ENCODE peak calls at places on chromosome 11, in six cellular contexts. L, G, S, O, A and B are unnamed samples. For H3K4me1 and H3K9me3, the result is how much of the 10 kb centered on the place peaks cover.

GRCh38 chr11:128902515-128903066 is 11.4 kb downstream of the KCNJ5 start:
- DNase-seq in O (no peak), A (no peak), S (no peak), G (no peak), L (no peak), B (no peak)

GRCh38 chr11:12532580-12532979 is 141.6 kb upstream of the TEAD1 start:
- DNase-seq in S (no peak), G (no peak), O (no peak), L (no peak), A (no peak), B (no peak)

GRCh38 chr11:119671561-119672015 is 57.4 kb downstream of the NECTIN1 start:
- DNase-seq in G (peak), A (no peak), L (peak), O (no peak), S (no peak), B (no peak)

GRCh38 chr11:93169950-93170561 is 27.7 kb downstream of the SLC36A4 start:
- DNase-seq in G (no peak), O (no peak), A (no peak), L (peak), S (peak), B (no peak)

GRCh38 chr11:61384271-61385242 is 7.8 kb upstream of the TMEM216 start:
- DNase-seq in O (no peak), A (no peak), G (no peak), L (peak), S (peak), B (no peak)

GRCh38 chr11:9906043-9906791 is 242.3 kb downstream of the SWAP70 start:
- DNase-seq in S (peak), G (no peak), L (peak), A (no peak), O (no peak), B (peak)

GRCh38 chr11:129247129-129247528 is 55.0 kb upstream of the ARHGAP32 start:
- DNase-seq in O (peak), A (no peak), G (no peak), L (peak), S (peak), B (no peak)

GRCh38 chr11:46674463-46675287 is 25.7 kb downstream of the ARHGAP1 start:
- DNase-seq in G (no peak), O (peak), S (no peak), L (no peak), A (peak), B (peak)

GRCh38 chr11:66262191-66262590 is 6.2 kb upstream of the RAB1B start:
- DNase-seq in L (no peak), S (no peak), G (no peak), O (no peak), A (no peak), B (no peak)

GRCh38 chr11:27088353-27088752 is 47.7 kb downstream of the BBOX1 start:
- DNase-seq in S (no peak), L (no peak), A (no peak), O (no peak), G (no peak), B (no peak)

GRCh38 chr11:121869478-121869877 is 246.5 kb downstream of the BLID start:
- DNase-seq in S (no peak), G (no peak), O (no peak), L (no peak), A (no peak), B (no peak)

GRCh38 chr11:33157103-33158027 is 3.9 kb downstream of the CSTF3 start:
- DNase-seq in S (no peak), A (no peak), O (no peak), G (no peak), L (no peak), B (no peak)

GRCh38 chr11:33160147-33160546 is 1.1 kb downstream of the CSTF3 start:
- DNase-seq in O (no peak), L (peak), A (no peak), S (peak), G (no peak), B (no peak)

GRCh38 chr11:33161120-33162005 is at the start of gene CSTF3:
- DNase-seq in L (peak), G (peak), O (peak), A (peak), S (peak), B (peak)

GRCh38 chr11:33160587-33160986 is 693 bp downstream of the CSTF3 start:
- DNase-seq in S (no peak), A (no peak), O (no peak), L (no peak), G (no peak), B (no peak)

DNA sequence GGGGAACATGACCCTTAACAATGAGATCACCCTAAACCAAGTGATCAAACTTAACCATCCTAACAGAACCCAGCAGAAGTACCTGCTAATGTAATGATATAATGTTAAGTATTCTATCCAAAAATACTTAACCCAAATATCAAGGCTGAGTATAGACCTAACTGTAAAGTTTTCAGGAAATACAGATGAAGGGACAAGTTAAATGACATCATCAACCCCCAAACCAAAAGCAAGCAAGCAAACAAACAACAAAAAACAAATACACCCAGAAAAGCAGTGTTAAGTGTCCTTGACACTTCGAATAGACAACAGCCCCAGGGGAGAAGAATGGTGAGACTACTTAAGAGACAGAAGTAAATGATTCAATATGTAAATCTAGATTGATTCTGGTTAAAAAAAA is 2.7 kb downstream of the CSTF3 start:
- DNase-seq in O (no peak), A (no peak), L (no peak), G (no peak), S (no peak), B (no peak)
- H3K4me3 ChIP-seq in O (no peak), A (no peak), L (no peak), G (no peak), S (no peak), B (peak)

GRCh38 chr11:45655347-45655756 is 10.1 kb downstream of the CHST1 start:
- DNase-seq in O (peak), L (peak), S (peak), A (peak), G (peak), B (peak)

GRCh38 chr11:45652781-45653180 is 12.6 kb downstream of the CHST1 start:
- DNase-seq in L (no peak), S (no peak), A (no peak), G (no peak), O (no peak), B (no peak)

GRCh38 chr11:45654741-45655283 is 10.6 kb downstream of the CHST1 start:
- DNase-seq in G (no peak), S (no peak), O (no peak), L (no peak), A (no peak), B (no peak)

GRCh38 chr11:45653277-45653676 is 12.1 kb downstream of the CHST1 start:
- DNase-seq in O (no peak), G (no peak), A (no peak), S (no peak), L (no peak), B (no peak)

GRCh38 chr11:45654242-45654641 is 11.2 kb downstream of the CHST1 start:
- DNase-seq in A (no peak), S (no peak), O (no peak), L (no peak), G (no peak), B (no peak)
- H3K4me1 ChIP-seq in A (under half), S (under half), O (under half), L (under half), G (under half), B (under half)

GRCh38 chr11:70624598-70624993 is 226.3 kb downstream of the CTTN start:
- DNase-seq in O (no peak), A (no peak), G (no peak), L (no peak), S (no peak), B (no peak)

GRCh38 chr11:70627219-70627618 is 228.9 kb downstream of the CTTN start:
- DNase-seq in S (peak), O (no peak), A (no peak), L (no peak), G (no peak), B (no peak)

GRCh38 chr11:70623906-70624597 is 225.7 kb downstream of the CTTN start:
- DNase-seq in S (no peak), G (no peak), L (no peak), A (no peak), O (no peak), B (no peak)

GRCh38 chr11:70625921-70626518 is 227.7 kb downstream of the CTTN start:
- DNase-seq in L (no peak), O (no peak), S (no peak), G (no peak), A (no peak), B (no peak)

DNA sequence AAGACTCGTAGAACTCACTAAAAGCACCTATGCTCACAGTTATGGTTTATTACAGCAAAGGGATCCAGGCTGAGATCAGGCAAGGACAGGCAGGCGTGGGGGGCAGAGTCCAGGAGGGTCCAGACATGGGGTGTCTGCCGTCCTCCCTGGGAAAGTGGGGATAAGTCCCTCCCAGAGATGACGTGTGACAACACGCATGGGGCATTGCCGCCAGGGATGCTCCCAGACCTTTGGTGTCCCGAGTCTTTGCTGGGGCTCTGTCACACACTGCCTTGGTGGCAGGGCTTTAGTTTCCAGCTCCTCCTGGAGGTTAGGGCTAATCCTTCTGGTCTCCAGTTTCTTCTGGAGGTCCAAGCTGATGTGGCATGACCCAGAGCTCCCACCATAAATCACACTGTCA is 226.7 kb downstream of the CTTN start:
- DNase-seq in G (no peak), A (no peak), O (no peak), L (no peak), S (no peak), B (no peak)
- H3K9me3 ChIP-seq in G (under half), A (under half), O (under half), L (under half), S (under half), B (under half)

GRCh38 chr11:86047275-86047991 is 21.5 kb downstream of the PICALM start:
- DNase-seq in G (no peak), S (no peak), L (peak), A (no peak), O (no peak), B (no peak)
- H3K4me3 ChIP-seq in G (no peak), S (no peak), L (no peak), A (peak), O (no peak), B (no peak)

DNA sequence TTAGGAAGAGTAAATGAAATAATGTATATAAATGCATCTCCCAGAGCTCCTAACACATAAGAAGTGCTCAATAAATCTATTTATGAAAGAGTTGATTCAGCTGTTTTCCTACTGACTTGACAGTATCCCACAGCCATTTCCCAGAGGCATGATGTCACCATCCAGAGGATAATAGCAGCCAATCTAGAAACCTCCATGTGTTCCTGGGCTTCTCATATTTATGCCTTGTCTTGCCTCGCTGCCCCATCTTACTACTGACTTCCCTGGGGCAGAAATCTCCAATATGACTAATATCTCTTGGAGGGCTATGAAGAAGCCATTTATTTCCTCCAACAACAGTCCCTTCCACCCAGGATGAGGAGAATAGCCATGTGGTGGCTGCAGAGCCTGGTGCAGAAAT is 115.4 kb upstream of the NAV2 start:
- DNase-seq in A (no peak), G (no peak), O (no peak), L (peak), S (no peak), B (no peak)
- H3K4me1 ChIP-seq in A (under half), G (under half), O (under half), L (under half), S (half or more), B (under half)

DNA sequence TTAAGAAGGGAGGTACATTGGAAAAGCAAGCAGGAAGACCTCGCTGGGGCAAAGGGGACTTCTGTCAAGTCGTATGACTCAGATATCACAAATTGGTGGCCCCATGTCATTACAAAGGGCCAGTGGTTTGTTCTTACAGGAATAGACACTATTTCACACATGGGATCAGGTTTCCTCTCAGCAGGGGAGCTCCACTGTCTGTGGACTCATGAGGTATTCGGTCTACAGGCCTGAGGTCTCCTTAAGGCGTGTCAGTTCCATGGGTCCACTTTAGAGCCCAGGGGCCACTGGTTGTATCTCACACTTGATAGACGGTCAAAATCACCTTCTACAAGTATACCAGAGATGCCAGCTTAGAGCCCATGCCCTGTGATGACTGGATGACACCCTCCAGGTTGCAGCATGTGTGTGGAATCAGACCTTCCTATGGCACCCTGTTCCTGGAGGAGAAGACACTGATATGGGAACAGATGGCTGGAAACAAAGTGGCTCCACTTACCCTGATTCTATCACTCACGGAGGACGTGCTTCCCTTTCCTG is 288.1 kb upstream of the B3GAT1 start:
- DNase-seq in A (no peak), L (no peak), S (no peak), G (no peak), O (no peak), B (no peak)
- H3K9me3 ChIP-seq in A (under half), L (under half), S (under half), G (under half), O (under half), B (under half)

GRCh38 chr11:8593455-8593854 is 573 bp downstream of the STK33 start:
- DNase-seq in L (no peak), A (no peak), O (no peak), S (no peak), G (no peak), B (no peak)

GRCh38 chr11:8596504-8597046 is 2.5 kb upstream of the STK33 start:
- DNase-seq in O (no peak), G (no peak), S (no peak), A (no peak), L (peak), B (no peak)

GRCh38 chr11:8597182-8597581 is 3.2 kb upstream of the STK33 start:
- DNase-seq in O (no peak), S (peak), L (peak), G (no peak), A (no peak), B (no peak)

DNA sequence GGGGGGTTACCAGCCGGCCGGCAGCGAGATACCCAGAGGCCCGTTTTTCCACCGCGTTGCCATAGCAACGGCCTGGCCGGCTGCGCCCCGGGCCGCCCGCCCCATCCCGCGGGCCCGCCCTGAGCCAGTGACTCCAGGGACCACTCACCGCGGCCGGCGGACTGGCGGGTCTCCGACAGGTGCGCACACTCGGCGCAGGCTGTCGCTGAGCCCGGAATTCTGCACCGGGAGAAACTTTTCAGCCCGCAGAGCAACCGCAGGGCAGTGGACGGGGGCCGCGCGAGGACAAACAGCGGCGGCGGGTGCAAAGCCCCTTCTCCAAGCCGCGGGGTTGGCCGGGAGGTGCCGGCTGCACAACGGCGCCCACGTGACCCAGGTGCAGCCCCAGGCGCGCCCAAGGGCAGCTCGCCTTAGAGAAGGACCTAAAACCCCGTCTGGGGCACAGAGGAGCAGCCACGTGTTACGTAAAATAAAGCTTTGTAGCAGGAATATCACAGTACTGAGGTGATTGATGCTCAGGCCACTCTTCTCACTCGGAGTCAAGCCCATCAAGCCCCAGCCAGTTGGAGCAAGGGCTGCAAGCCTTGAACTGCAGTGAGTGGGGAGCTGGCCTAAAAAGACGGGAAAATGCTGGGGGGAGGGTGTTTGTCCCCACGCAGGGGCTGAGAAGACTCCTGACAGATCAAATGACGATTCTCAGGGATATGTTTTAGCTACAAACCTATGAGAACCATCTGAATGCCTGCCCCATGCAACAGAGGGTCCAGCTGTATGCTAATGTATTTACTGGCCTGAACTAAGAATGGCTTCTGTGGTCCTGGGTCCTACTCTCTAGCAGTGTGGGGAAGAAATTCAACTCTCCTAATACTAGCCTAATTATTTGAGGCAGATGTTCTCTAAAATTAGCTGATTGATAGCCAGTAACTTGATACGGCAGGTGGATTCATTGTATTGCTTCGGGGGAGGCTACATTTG is at the start of gene STK33:
- DNase-seq in G (peak), O (no peak), A (peak), L (peak), S (peak), B (peak)
- H3K4me3 ChIP-seq in G (peak), O (peak), A (peak), L (peak), S (peak), B (peak)

GRCh38 chr11:2393111-2393868 is 7.3 kb upstream of the TSSC4 start:
- DNase-seq in O (no peak), G (no peak), A (no peak), L (no peak), S (no peak), B (no peak)

GRCh38 chr11:2391663-2391975 is 8.9 kb upstream of the TSSC4 start:
- DNase-seq in O (no peak), L (no peak), G (no peak), A (no peak), S (no peak), B (no peak)

GRCh38 chr11:2393941-2394817 is 6.4 kb upstream of the TSSC4 start:
- DNase-seq in A (no peak), G (no peak), L (no peak), S (no peak), O (no peak), B (no peak)

GRCh38 chr11:2390871-2391662 is 9.5 kb upstream of the TSSC4 start:
- DNase-seq in A (no peak), O (no peak), S (peak), L (peak), G (no peak), B (no peak)

GRCh38 chr11:2392241-2392959 is 8.2 kb upstream of the TSSC4 start:
- DNase-seq in A (no peak), L (no peak), O (no peak), G (no peak), S (no peak), B (no peak)
- H3K4me1 ChIP-seq in A (under half), L (under half), O (under half), G (half or more), S (under half), B (under half)

GRCh38 chr11:85673422-85673821 is 8.5 kb upstream of the CREBZF start:
- DNase-seq in O (no peak), L (no peak), S (no peak), G (no peak), A (no peak), B (no peak)
- H3K9me3 ChIP-seq in O (under half), L (under half), S (under half), G (under half), A (under half), B (under half)

DNA sequence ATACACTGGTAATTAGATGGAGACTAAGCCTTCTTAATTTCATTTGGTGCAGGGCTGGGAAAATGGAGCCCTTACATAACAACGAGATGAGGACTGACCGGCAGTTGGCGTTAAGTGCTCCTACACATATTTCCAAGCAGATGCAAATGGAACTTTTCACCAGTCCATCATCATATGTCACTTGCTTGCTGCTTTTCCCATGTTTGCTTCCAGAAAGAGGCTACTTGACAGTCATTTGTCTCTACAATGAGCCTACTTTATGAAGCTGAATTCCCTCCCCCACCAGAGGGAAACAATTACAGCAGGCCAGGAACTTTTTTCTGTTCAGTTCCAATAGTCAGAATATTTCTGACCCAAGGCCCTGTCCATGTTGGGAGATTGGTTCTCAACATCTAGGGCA is 32.5 kb downstream of the SVIP start:
- DNase-seq in S (no peak), O (no peak), L (no peak), A (no peak), G (no peak), B (no peak)
- H3K4me3 ChIP-seq in S (no peak), O (no peak), L (no peak), A (no peak), G (no peak), B (no peak)